ENCODE peak calls at places on chromosome 6, in nine cellular contexts. Y is esophagus squamous epithelium, U is adrenal gland, C is Peyer's patch, O is ovary, I is heart left ventricle, S is uterus, W is body of pancreas, F is stomach. N is an unnamed sample.

GRCh38 chr6:55239099-55239498 is 64.8 kb downstream of the HCRTR2 start:
- DNase-seq in C (no peak), U (no peak), I (no peak), W (peak; percentile 49), S (no peak), Y (no peak), F (no peak), O (no peak), N (no peak)

GRCh38 chr6:44115866-44116265 is 11.4 kb downstream of the MRPL14 start:
- DNase-seq in W (no peak), F (no peak), C (no peak), I (no peak), S (no peak), O (no peak), Y (no peak), U (no peak), N (no peak)

GRCh38 chr6:117441824-117442264 is 16.1 kb upstream of the ROS1 start:
- DNase-seq in U (no peak), F (no peak), C (no peak), I (no peak), O (no peak), W (no peak), Y (no peak), S (no peak), N (no peak)

GRCh38 chr6:168598251-168599117 is 157.5 kb downstream of the SMOC2 start:
- DNase-seq in I (no peak), S (no peak), C (no peak), O (no peak), Y (no peak), U (no peak), W (no peak), F (no peak), N (peak; percentile 52)

GRCh38 chr6:4474810-4475209 is 301.4 kb upstream of the CDYL start:
- DNase-seq in Y (no peak), C (no peak), U (no peak), I (no peak), W (no peak), S (no peak), F (no peak), O (no peak), N (no peak)

GRCh38 chr6:1136415-1136774 is 175.5 kb upstream of the FOXQ1 start:
- DNase-seq in C (no peak), S (no peak), U (no peak), Y (no peak), O (no peak), W (no peak), I (no peak), F (no peak), N (no peak)

GRCh38 chr6:28978959-28979561 is 26.1 kb downstream of the ZNF311 start:
- DNase-seq in S (no peak), W (no peak), O (no peak), Y (no peak), F (no peak), I (no peak), U (no peak), C (no peak), N (no peak)

GRCh38 chr6:170085475-170086401 is 205.1 kb downstream of the DLL1 start:
- DNase-seq in S (peak; percentile 6), U (peak; percentile 15), F (peak; percentile 25), O (peak; percentile 1), I (peak; percentile 47), W (peak; percentile 2), Y (no peak), C (peak; percentile 45), N (peak; percentile 11)

GRCh38 chr6:76701610-76702009 is 629.1 kb upstream of the IMPG1 start:
- DNase-seq in O (no peak), C (no peak), S (no peak), F (no peak), Y (no peak), I (no peak), W (no peak), U (no peak), N (no peak)

GRCh38 chr6:158131926-158132325 is 36.1 kb downstream of the SERAC1 start:
- DNase-seq in W (no peak), C (no peak), F (no peak), U (no peak), S (no peak), I (no peak), Y (no peak), O (no peak), N (no peak)

GRCh38 chr6:47262226-47262625 is 47.5 kb downstream of the TNFRSF21 start:
- DNase-seq in S (no peak), W (no peak), C (no peak), Y (no peak), O (no peak), F (no peak), I (no peak), U (no peak), N (no peak)

GRCh38 chr6:154106251-154106650 is 67.2 kb downstream of the OPRM1 start:
- DNase-seq in Y (no peak), S (no peak), F (no peak), I (no peak), U (no peak), O (no peak), W (no peak), C (no peak), N (no peak)

GRCh38 chr6:149936743-149937142 is 5.1 kb upstream of the ULBP2 start:
- DNase-seq in S (no peak), F (no peak), Y (no peak), C (no peak), I (no peak), U (no peak), W (no peak), O (no peak), N (no peak)

GRCh38 chr6:113909224-113909856 is 52.2 kb downstream of the MARCKS start:
- DNase-seq in C (no peak), F (no peak), Y (no peak), U (no peak), W (no peak), I (no peak), S (no peak), O (no peak), N (no peak)

GRCh38 chr6:20400476-20401402 is 940 bp upstream of the E2F3 start:
- DNase-seq in W (peak; percentile 31), I (peak; percentile 71), U (peak; percentile 78), Y (no peak), C (peak; percentile 59), F (no peak), S (peak; percentile 24), O (no peak), N (peak; percentile 38)
- TF ChIP-seq POLR2A in W (no peak), I (no peak), U (no peak), Y (no peak), C (peak; percentile 12), F (no peak), S (no peak), O (no peak), N (no peak)

GRCh38 chr6:3231213-3232016 is 4.0 kb upstream of the TUBB2B start:
- DNase-seq in U (peak; percentile 84), C (peak; percentile 79), Y (no peak), F (peak; percentile 82), I (no peak), O (peak; percentile 55), S (peak; percentile 74), W (peak; percentile 93), N (peak; percentile 82)
- H3K27me3 ChIP-seq in U (peaks cover 46% of the 10 kb centered on the region), C (peaks cover 10% of the 10 kb centered on the region), Y (peaks cover 28% of the 10 kb centered on the region), F (peaks cover 22% of the 10 kb centered on the region), I (peaks cover 50% of the 10 kb centered on the region), O (peaks cover 2% of the 10 kb centered on the region), S (peaks cover 31% of the 10 kb centered on the region), W (no peaks in the 10 kb centered on the region), N (peaks cover 13% of the 10 kb centered on the region)

DNA sequence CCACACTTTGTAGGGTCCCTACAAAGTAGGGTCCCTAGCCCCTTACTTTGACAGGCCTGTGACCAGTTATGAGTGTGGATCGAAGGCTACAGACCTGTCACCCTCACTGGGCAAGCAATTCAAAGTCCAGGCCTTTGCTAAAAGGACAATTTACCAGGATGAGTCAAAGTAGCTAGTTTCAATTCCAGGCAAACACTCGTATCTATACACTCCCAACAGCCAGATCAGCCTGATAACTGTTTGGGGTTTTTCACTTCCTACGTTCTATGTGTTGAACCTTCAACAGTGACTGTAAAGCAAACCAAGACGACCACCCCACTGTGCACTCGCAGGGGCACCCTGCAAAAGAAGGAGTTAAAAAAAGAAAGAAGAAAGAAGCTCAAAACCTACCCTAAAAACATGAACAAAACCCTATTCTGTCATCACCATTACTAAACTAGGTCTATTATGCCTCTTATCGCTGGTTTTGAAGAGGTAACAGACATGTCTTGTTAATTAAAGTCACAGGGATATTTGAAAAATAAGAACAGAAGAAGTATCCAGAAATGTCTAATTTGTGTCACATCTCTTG is 3.2 kb downstream of the GFOD1 start:
- DNase-seq in I (no peak), W (no peak), Y (no peak), O (no peak), C (no peak), U (no peak), S (no peak), F (no peak), N (no peak)
- TF ChIP-seq POLR2A in I (no peak), W (no peak), Y (no peak), O (no peak), C (no peak), U (no peak), S (no peak), F (no peak), N (no peak)

DNA sequence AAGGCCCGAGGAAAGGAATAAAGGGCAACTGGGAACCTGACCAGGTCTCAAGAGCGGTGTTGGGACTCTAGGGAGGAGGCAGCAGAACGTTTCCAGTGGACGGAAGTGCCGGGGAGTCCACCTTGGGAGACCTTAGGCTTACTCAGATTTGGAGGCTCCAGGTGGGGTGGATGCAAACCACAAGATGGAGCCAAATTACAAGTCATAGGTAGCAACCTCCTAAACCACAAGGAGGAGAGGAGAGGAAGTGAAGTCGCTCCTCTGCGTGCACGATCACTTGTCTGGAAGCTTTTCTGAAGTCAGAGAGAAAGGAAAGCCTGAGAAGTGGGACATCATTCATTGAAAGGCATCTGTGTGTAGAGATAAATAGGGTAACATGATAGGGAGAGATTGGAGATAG is 9.3 kb downstream of the HLA-DOA start:
- DNase-seq in F (peak; percentile 36), S (no peak), I (no peak), U (no peak), W (no peak), O (no peak), C (no peak), Y (no peak), N (peak; percentile 36)
- H3K27me3 ChIP-seq in F (no peaks in the 10 kb centered on the region), S (no peaks in the 10 kb centered on the region), I (peaks cover 4% of the 10 kb centered on the region), U (no peaks in the 10 kb centered on the region), W (no peaks in the 10 kb centered on the region), O (no peaks in the 10 kb centered on the region), C (no peaks in the 10 kb centered on the region), Y (no peaks in the 10 kb centered on the region), N (no peaks in the 10 kb centered on the region)

GRCh38 chr6:32952817-32953739 is at the start of gene HLA-DMA:
- DNase-seq in O (peak; percentile 26), Y (peak; percentile 51), U (peak; percentile 95), W (peak; percentile 89), S (peak; percentile 66), F (peak; percentile 93), I (peak; percentile 82), C (peak; percentile 84), N (no peak)
- TF ChIP-seq POLR2A in O (no peak), Y (peak; percentile 62), U (peak; percentile 89), W (peak; percentile 11), S (peak; percentile 74), F (peak; percentile 33), I (no peak), C (peak; percentile 77), N (no peak)

GRCh38 chr6:11033825-11034224 is 10.3 kb downstream of the ELOVL2 start:
- DNase-seq in C (no peak), O (no peak), U (no peak), I (no peak), F (no peak), W (no peak), Y (no peak), S (no peak), N (no peak)
- H3K27me3 ChIP-seq in C (no peaks in the 10 kb centered on the region), O (no peaks in the 10 kb centered on the region), U (peaks cover 9% of the 10 kb centered on the region), I (no peaks in the 10 kb centered on the region), F (no peaks in the 10 kb centered on the region), W (no peaks in the 10 kb centered on the region), Y (no peaks in the 10 kb centered on the region), S (no peaks in the 10 kb centered on the region), N (no peaks in the 10 kb centered on the region)